ENCODE peak calls at places on chromosome 13, in five cellular contexts. T is neural progenitor cell, R is ascending aorta, C is transverse colon, A is adrenal gland. W is an unnamed sample.

GRCh38 chr13:64078025-64078424 is 2662.4 kb upstream of the PCDH20 start:
- DNase-seq in T (no peak), R (no peak), C (no peak), A (no peak), W (no peak)

GRCh38 chr13:28558126-28558525 is 63.2 kb upstream of the FLT1 start:
- DNase-seq in T (no peak), R (no peak), C (no peak), A (no peak), W (no peak)

GRCh38 chr13:41639955-41640780 is 182.8 kb downstream of the RGCC start:
- DNase-seq in T (no peak), R (no peak), C (no peak), A (peak; percentile 30), W (no peak)

GRCh38 chr13:60019119-60019993 is 144.4 kb downstream of the DIAPH3 start:
- DNase-seq in T (no peak), R (no peak), C (no peak), A (no peak), W (no peak)

GRCh38 chr13:105139380-105140285 is 1395.8 kb downstream of the EFNB2 start:
- DNase-seq in T (no peak), R (peak; percentile 78), C (peak; percentile 33), A (peak; percentile 21), W (peak; percentile 25)

GRCh38 chr13:112992931-112993700 is 24.1 kb downstream of the MCF2L start:
- DNase-seq in T (no peak), R (no peak), C (no peak), A (no peak), W (no peak)

GRCh38 chr13:19665427-19665859 is 32.0 kb downstream of the MPHOSPH8 start:
- DNase-seq in T (no peak), R (no peak), C (no peak), A (no peak), W (no peak)

GRCh38 chr13:60509601-60510386 is 112.8 kb downstream of the TDRD3 start:
- DNase-seq in T (no peak), R (no peak), C (no peak), A (no peak), W (no peak)

GRCh38 chr13:63864171-63864902 is 2448.7 kb upstream of the PCDH20 start:
- DNase-seq in T (no peak), R (no peak), C (no peak), A (no peak), W (no peak)

GRCh38 chr13:95184317-95184716 is 116.9 kb downstream of the ABCC4 start:
- DNase-seq in T (no peak), R (no peak), C (no peak), A (no peak), W (no peak)

GRCh38 chr13:100828226-100828625 is 153.6 kb upstream of the TMTC4 start:
- DNase-seq in T (peak; percentile 70), R (no peak), C (no peak), A (no peak), W (no peak)

GRCh38 chr13:114219406-114219805 is 15.3 kb upstream of the CDC16 start:
- DNase-seq in T (no peak), R (no peak), C (no peak), A (no peak), W (no peak)
- H3K4me3 ChIP-seq in T (no peak overlapping the region), R (no peak overlapping the region), C (no peak overlapping the region), A (no peak overlapping the region), W (no peak overlapping the region)

GRCh38 chr13:110965755-110966134 is 50.9 kb upstream of the ANKRD10 start:
- DNase-seq in T (no peak), R (no peak), C (no peak), A (no peak), W (no peak)

GRCh38 chr13:110961959-110962358 is 47.1 kb upstream of the ANKRD10 start:
- DNase-seq in T (no peak), R (no peak), C (no peak), A (no peak), W (no peak)

GRCh38 chr13:110963554-110963970 is 48.7 kb upstream of the ANKRD10 start:
- DNase-seq in T (no peak), R (no peak), C (no peak), A (no peak), W (no peak)

GRCh38 chr13:110964229-110965037 is 49.6 kb upstream of the ANKRD10 start:
- DNase-seq in T (no peak), R (no peak), C (no peak), A (no peak), W (no peak)

GRCh38 chr13:110965038-110965754 is 50.3 kb upstream of the ANKRD10 start:
- DNase-seq in T (no peak), R (no peak), C (no peak), A (no peak), W (peak; percentile 8)
- H3K27ac ChIP-seq in T (no peak overlapping the region), R (no peak overlapping the region), C (peak overlapping the region; percentile 14), A (no peak overlapping the region), W (peak overlapping the region; percentile 17)

GRCh38 chr13:66353664-66354063 is 876.5 kb downstream of the PCDH9 start:
- DNase-seq in T (no peak), R (no peak), C (no peak), A (no peak), W (no peak)
- TF ChIP-seq CTCF in T (peak; percentile 10), R (no peak), C (no peak), A (no peak), W (no peak)

DNA sequence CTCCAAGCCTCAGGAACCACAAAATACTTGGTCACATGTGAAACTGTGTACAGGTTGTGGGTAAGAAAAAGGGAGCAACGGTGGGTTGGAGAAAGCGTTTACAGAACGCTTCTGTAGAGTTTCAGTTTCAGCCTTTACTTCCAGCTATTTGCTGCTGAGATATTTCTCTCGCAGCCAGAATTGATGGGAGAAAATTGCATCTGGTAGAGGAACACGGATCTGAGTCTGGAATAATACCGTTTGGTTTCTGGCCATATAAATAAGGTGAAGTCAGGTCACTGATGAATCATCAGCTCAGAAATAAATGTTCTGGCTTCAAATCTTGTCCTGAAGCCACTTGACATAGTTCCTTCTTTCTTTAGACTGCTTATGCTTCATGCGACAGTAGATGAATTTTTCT is 20.3 kb upstream of the RFC3 start:
- DNase-seq in T (no peak), R (no peak), C (no peak), A (no peak), W (no peak)
- H3K4me3 ChIP-seq in T (no peak overlapping the region), R (peak overlapping the region; percentile 14), C (peak overlapping the region; percentile 9), A (peak overlapping the region; percentile 5), W (no peak overlapping the region)

GRCh38 chr13:22837980-22838615 is 342.7 kb upstream of the SGCG start:
- DNase-seq in T (no peak), R (peak; percentile 53), C (no peak), A (no peak), W (no peak)
- H3K27ac ChIP-seq in T (no peak overlapping the region), R (no peak overlapping the region), C (no peak overlapping the region), A (no peak overlapping the region), W (no peak overlapping the region)

GRCh38 chr13:21342699-21343442 is 116.2 kb downstream of the ZDHHC20 start:
- DNase-seq in T (no peak), R (no peak), C (no peak), A (no peak), W (no peak)

GRCh38 chr13:21338651-21339278 is 120.3 kb downstream of the ZDHHC20 start:
- DNase-seq in T (peak; percentile 38), R (no peak), C (no peak), A (no peak), W (no peak)

GRCh38 chr13:21336609-21337008 is 122.5 kb downstream of the ZDHHC20 start:
- DNase-seq in T (peak; percentile 12), R (no peak), C (no peak), A (no peak), W (no peak)

GRCh38 chr13:21341637-21342422 is 117.3 kb downstream of the ZDHHC20 start:
- DNase-seq in T (no peak), R (no peak), C (no peak), A (no peak), W (no peak)

GRCh38 chr13:21338156-21338555 is 120.9 kb downstream of the ZDHHC20 start:
- DNase-seq in T (peak; percentile 38), R (no peak), C (no peak), A (no peak), W (no peak)
- TF ChIP-seq CTCF in T (peak; percentile 17), R (no peak), C (no peak), A (no peak), W (no peak)